ENCODE peak calls at places on chromosomes 2 and 18, in seven cellular contexts. M, E, X, R, A, L and W are unnamed samples.

GRCh38 chr2:208265807-208266640 is at the start of gene PIKFYVE:
- DNase-seq in M (peak), E (peak), X (peak), R (peak), A (peak), L (peak), W (peak)

GRCh38 chr2:167844714-167845530 is 402.5 kb downstream of the STK39 start:
- DNase-seq in M (no peak), E (no peak), X (peak), R (peak), A (no peak), L (peak), W (peak)

GRCh38 chr2:168639501-168639900 is 162.9 kb upstream of the NOSTRIN start:
- DNase-seq in M (peak), E (no peak), X (no peak), R (no peak), A (peak), L (no peak), W (peak)

GRCh38 chr2:182033449-182033848 is 47.8 kb downstream of the PPP1R1C start:
- DNase-seq in M (no peak), E (no peak), X (no peak), R (no peak), A (no peak), L (no peak), W (no peak)

GRCh38 chr2:153386481-153386891 is 92.1 kb downstream of the RPRM start:
- DNase-seq in M (no peak), E (no peak), X (no peak), R (no peak), A (no peak), L (no peak), W (peak)

GRCh38 chr2:59395119-59395518 is 1154.0 kb upstream of the FANCL start:
- DNase-seq in M (no peak), E (no peak), X (no peak), R (no peak), A (no peak), L (no peak), W (peak)

GRCh38 chr2:46294185-46294836 is 2.9 kb upstream of the EPAS1 start:
- DNase-seq in M (no peak), E (no peak), X (peak), R (peak), A (peak), L (no peak), W (peak)

GRCh38 chr2:28610583-28611201 is 114.8 kb downstream of the PLB1 start:
- DNase-seq in M (peak), E (no peak), X (no peak), R (no peak), A (peak), L (peak), W (peak)

GRCh38 chr2:174335605-174336402 is 1.1 kb downstream of the SP9 start:
- DNase-seq in M (no peak), E (peak), X (peak), R (peak), A (peak), L (no peak), W (peak)

GRCh38 chr2:45876611-45877010 is 225.1 kb downstream of the PRKCE start:
- DNase-seq in M (no peak), E (no peak), X (no peak), R (no peak), A (no peak), L (no peak), W (no peak)

GRCh38 chr2:190404487-190404886 is 3.7 kb upstream of the MFSD6 start:
- DNase-seq in M (peak), E (no peak), X (no peak), R (no peak), A (no peak), L (peak), W (peak)

GRCh38 chr18:75276813-75277628 is 66.4 kb downstream of the TSHZ1 start:
- DNase-seq in M (peak), E (no peak), X (no peak), R (no peak), A (no peak), L (no peak), W (no peak)

GRCh38 chr2:214492152-214492551 is 81.3 kb downstream of the VWC2L start:
- DNase-seq in M (no peak), E (no peak), X (no peak), R (no peak), A (no peak), L (no peak), W (no peak)

GRCh38 chr2:190216829-190217228 is 102.8 kb downstream of the HIBCH start:
- DNase-seq in M (no peak), E (peak), X (peak), R (peak), A (no peak), L (no peak), W (peak)

GRCh38 chr18:63505566-63506335 is 29.0 kb downstream of the SERPINB5 start:
- DNase-seq in M (peak), E (peak), X (peak), R (peak), A (peak), L (peak), W (peak)

GRCh38 chr18:32049393-32050161 is 31.0 kb downstream of the RNF125 start:
- DNase-seq in M (no peak), E (no peak), X (no peak), R (no peak), A (no peak), L (peak), W (peak)

GRCh38 chr2:134155134-134155533 is 98.7 kb upstream of the MGAT5 start:
- DNase-seq in M (no peak), E (no peak), X (no peak), R (no peak), A (no peak), L (no peak), W (no peak)

GRCh38 chr2:65299246-65299645 is 71.6 kb downstream of the ACTR2 start:
- DNase-seq in M (peak), E (no peak), X (no peak), R (no peak), A (peak), L (no peak), W (no peak)

GRCh38 chr2:112073875-112074274 is 18.8 kb downstream of the TMEM87B start:
- DNase-seq in M (peak), E (no peak), X (no peak), R (no peak), A (peak), L (no peak), W (no peak)

GRCh38 chr2:14632133-14632936 is at the start of gene LRATD1:
- DNase-seq in M (peak), E (peak), X (peak), R (peak), A (peak), L (peak), W (peak)

GRCh38 chr18:21257383-21257782 is 15.4 kb downstream of the GREB1L start:
- DNase-seq in M (peak), E (no peak), X (no peak), R (no peak), A (no peak), L (peak), W (no peak)

GRCh38 chr2:216069028-216069427 is 12.6 kb downstream of the PECR start:
- DNase-seq in M (no peak), E (no peak), X (no peak), R (no peak), A (no peak), L (no peak), W (no peak)

GRCh38 chr2:37324786-37325624 is at the start of gene PRKD3:
- DNase-seq in M (peak), E (no peak), X (peak), R (peak), A (peak), L (peak), W (peak)

GRCh38 chr2:237616373-237617304 is 10.7 kb upstream of the LRRFIP1 start:
- DNase-seq in M (peak), E (no peak), X (no peak), R (peak), A (peak), L (no peak), W (no peak)

GRCh38 chr2:5544205-5544786 is 147.9 kb upstream of the SOX11 start:
- DNase-seq in M (no peak), E (no peak), X (no peak), R (no peak), A (no peak), L (no peak), W (peak)

GRCh38 chr18:11498821-11499220 is 110.6 kb upstream of the SLC35G4 start:
- DNase-seq in M (no peak), E (no peak), X (no peak), R (no peak), A (no peak), L (no peak), W (no peak)

GRCh38 chr2:203909192-203909945 is 27.2 kb upstream of the ICOS start:
- DNase-seq in M (peak), E (peak), X (peak), R (no peak), A (peak), L (no peak), W (peak)

GRCh38 chr2:38214209-38214717 is 138.3 kb upstream of the CYP1B1 start:
- DNase-seq in M (no peak), E (peak), X (no peak), R (no peak), A (peak), L (no peak), W (peak)

GRCh38 chr2:113272463-113272862 is 6.3 kb downstream of the PAX8 start:
- DNase-seq in M (no peak), E (no peak), X (no peak), R (no peak), A (no peak), L (no peak), W (no peak)

GRCh38 chr2:65550246-65550645 is 117.8 kb upstream of the SPRED2 start:
- DNase-seq in M (no peak), E (no peak), X (no peak), R (no peak), A (no peak), L (no peak), W (no peak)

GRCh38 chr2:104412384-104412783 is 441.5 kb upstream of the POU3F3 start:
- DNase-seq in M (no peak), E (no peak), X (peak), R (no peak), A (no peak), L (no peak), W (peak)

DNA sequence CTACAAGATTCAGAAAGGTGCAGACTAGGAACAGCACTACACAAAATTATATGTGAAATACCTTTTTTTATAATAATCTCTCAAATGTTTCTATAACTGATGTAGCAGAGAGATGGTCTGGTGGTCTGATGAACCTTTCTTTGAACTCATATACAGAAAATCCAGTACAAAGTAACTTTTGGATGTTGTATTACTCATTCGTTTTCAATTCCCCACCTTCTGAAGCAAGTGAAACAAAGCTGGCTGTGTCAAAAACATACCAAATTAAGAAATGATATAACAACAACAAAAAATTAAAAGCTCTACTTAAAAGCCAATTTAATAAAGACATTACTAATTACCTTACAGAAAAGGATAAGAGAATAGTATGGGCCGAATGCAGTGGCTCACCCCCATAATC is 38.7 kb downstream of the MEMO1 start:
- DNase-seq in M (no peak), E (no peak), X (no peak), R (no peak), A (no peak), L (no peak), W (no peak)
- H3K23ac ChIP-seq in M (no peak), E (no peak), X (no peak), R (no peak), A (no peak), L (no peak), W (no peak)

GRCh38 chr18:34207344-34207851 is 17.3 kb downstream of the NOL4 start:
- DNase-seq in M (no peak), E (no peak), X (no peak), R (no peak), A (no peak), L (no peak), W (no peak)

GRCh38 chr18:34203866-34204265 is 20.8 kb downstream of the NOL4 start:
- DNase-seq in M (no peak), E (no peak), X (no peak), R (no peak), A (no peak), L (no peak), W (no peak)
- H2BK120ac ChIP-seq in M (no peak), E (no peak), X (no peak), R (no peak), A (no peak), L (no peak), W (no peak)

DNA sequence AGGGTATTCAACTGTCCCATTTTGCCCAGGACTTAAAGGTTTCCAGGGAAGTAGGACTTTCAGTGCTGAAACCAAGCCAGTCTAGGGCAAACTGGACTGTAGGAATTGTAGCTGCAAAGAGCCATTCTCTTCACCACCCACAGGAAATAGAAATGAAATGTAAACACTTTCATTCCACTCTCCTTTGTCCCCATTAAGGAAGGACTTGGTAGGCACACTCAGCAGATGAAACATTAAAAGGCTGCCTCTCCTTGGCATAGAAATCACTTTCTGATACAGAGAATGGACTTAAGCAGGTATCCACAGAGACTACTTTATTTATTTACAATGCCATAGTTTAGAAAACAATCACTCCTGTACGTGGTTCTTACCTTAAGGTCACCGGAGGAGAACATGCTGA is 102.9 kb upstream of the CCDC195 start:
- DNase-seq in M (peak), E (no peak), X (no peak), R (no peak), A (no peak), L (no peak), W (no peak)
- H2AK5ac ChIP-seq in M (peak), E (no peak), X (no peak), R (no peak), A (no peak), L (no peak), W (no peak)

DNA sequence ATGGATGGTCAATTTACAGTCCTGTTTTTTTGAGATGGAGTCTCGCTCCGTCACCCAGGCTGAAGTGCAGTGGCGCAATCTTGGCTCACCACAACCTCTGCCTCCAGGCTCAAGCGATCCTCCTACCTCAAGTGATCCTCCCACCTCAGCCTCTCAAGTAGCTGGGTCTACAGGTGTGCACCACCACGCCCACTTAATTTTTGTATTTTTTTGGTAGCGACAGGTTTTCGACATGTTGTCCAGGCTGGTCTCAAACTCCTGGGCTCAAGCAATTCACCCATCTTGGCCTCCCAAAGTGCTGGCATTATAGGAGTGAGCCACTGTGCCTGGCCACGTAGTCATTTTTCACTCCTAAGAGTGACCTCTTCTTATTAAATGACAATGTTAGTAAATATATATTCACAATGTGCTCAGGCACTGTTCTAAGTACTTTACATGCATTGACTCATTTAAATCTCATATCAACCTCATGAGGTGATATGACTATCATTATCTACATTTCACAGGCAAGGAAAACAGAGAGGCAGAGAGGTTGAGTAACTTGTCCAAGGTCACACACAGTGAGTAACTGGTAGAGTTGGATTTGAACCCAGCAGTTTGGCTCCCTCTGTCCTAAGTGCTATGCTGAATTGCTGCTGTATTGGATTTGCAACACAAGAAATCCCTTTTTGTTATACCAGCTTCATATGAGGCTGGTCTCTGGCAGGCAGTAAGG is 5.6 kb upstream of the DIS3L2 start:
- DNase-seq in M (no peak), E (no peak), X (no peak), R (no peak), A (no peak), L (no peak), W (no peak)
- H3K23ac ChIP-seq in M (no peak), E (no peak), X (no peak), R (no peak), A (no peak), L (no peak), W (no peak)

GRCh38 chr18:48777026-48777736 is 173.6 kb downstream of the SMAD7 start:
- DNase-seq in M (peak), E (peak), X (peak), R (peak), A (peak), L (peak), W (peak)

GRCh38 chr18:48775372-48776160 is 175.2 kb downstream of the SMAD7 start:
- DNase-seq in M (no peak), E (no peak), X (no peak), R (no peak), A (no peak), L (no peak), W (no peak)

GRCh38 chr18:48774941-48775340 is 175.8 kb downstream of the SMAD7 start:
- DNase-seq in M (no peak), E (no peak), X (no peak), R (no peak), A (no peak), L (no peak), W (no peak)

GRCh38 chr18:48776641-48777025 is 174.1 kb downstream of the SMAD7 start:
- DNase-seq in M (no peak), E (no peak), X (no peak), R (no peak), A (peak), L (no peak), W (no peak)

DNA sequence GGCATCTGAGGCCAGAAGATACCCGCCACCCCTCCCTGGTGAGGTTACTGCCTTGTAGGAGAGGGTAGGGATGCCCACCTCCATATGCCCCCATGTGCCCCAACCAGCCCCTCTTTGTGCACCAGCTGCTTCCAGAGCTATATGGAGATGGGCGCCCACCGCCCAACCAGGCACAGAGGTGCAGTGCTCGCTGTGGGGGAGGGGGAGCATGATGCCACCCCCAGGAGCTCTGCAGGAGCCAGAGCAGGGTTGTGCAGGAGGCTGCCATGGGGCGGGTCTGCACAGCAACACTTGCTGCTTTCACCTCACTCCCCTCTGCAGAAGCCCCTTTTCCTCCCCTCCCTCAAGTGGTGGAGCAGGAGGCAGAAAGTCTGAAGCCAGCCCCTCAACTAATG is 174.6 kb downstream of the SMAD7 start:
- DNase-seq in M (no peak), E (no peak), X (no peak), R (no peak), A (no peak), L (no peak), W (no peak)
- H2BK120ac ChIP-seq in M (no peak), E (no peak), X (no peak), R (no peak), A (peak), L (peak), W (no peak)

GRCh38 chr2:42961948-42962347 is 169.6 kb upstream of the HAAO start:
- DNase-seq in M (no peak), E (no peak), X (no peak), R (no peak), A (no peak), L (no peak), W (no peak)
- H2AK5ac ChIP-seq in M (peak), E (no peak), X (no peak), R (no peak), A (no peak), L (no peak), W (no peak)

DNA sequence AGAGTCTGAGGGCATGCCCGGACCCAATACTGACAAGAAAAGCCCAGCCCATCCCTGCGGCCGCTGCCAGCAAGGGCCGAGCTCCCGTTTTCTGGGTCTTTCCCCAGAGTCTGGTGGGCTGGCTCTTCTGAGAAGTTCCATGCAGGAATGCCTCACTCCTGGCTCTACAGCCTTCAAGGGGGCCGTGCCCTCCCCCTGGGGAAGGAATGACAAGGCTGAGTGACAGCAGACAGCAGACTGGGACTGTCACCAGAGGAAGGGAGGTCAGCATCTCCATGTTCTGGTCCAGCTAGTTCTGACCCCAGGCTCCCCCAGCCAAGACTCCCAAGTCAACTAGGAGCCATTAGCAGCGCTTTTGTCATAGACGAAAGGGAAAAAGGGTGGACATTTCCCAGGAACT is 13.0 kb upstream of the SEMA4C start:
- DNase-seq in M (no peak), E (no peak), X (no peak), R (no peak), A (no peak), L (no peak), W (no peak)
- H3K23ac ChIP-seq in M (no peak), E (peak), X (no peak), R (no peak), A (no peak), L (no peak), W (no peak)

DNA sequence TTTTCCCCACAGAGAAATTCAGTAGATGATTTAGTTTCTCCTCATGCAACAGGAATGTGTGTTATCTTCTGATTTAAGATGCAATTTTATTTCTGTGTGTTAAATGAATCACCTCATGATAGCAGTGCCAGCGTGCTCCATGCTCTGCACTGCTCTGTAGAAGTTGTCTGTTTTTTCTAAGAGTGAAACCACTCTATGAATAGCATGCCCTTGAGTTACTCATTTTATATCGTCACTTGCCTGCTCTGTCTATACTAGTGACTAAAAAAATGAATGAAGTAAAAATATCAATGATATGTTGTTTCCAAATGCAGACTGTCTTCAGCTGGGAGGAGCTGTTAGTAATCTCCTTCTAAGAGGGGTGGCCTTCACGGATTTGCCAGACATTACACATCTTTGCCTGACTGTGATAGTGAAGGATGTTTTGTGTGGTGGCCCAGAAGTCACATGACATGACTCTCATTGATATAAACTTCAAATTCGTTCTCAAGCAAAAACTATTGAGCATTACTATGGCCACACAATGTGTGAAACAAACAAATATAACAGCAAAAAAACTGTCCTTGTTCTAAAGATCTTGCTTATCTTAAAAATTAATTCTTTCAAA is 852.1 kb downstream of the CNTNAP5 start:
- DNase-seq in M (peak), E (no peak), X (no peak), R (no peak), A (peak), L (no peak), W (peak)
- H2BK120ac ChIP-seq in M (no peak), E (no peak), X (no peak), R (no peak), A (no peak), L (no peak), W (no peak)